ENCODE peak calls at places on chromosomes 11 and 22, in ten cellular contexts. Y is keratinocyte; T is CD4-positive, CD25-positive, alpha-beta regulatory T cell; I is HuH-7.5; A is caudate nucleus; N is H4; B is activated CD4-positive, CD25-positive, alpha-beta regulatory T cell; R is IMR-90; E is stimulated activated CD4-positive, alpha-beta T cell treated with anti-CD3 and anti-CD28 coated beads, Interleukin-2, amount 100 ng/mL, for 24 hours; O is endothelial cell. L is an unnamed sample.

GRCh38 chr11:3916962-3917361 is 61.5 kb downstream of the STIM1 start:
- DNase-seq in Y (peak; percentile 66), T (no peak), I (no peak), A (no peak), N (no peak), B (no peak), R (no peak), E (peak; percentile 24), O (no peak), L (no peak)

GRCh38 chr11:64186205-64187165 is 514 bp downstream of the STIP1 start:
- DNase-seq in Y (no peak), T (no peak), I (no peak), A (no peak), N (no peak), B (no peak), R (peak; percentile 2), E (peak; percentile 41), O (no peak), L (no peak)

GRCh38 chr11:44172966-44173365 is 77.5 kb downstream of the EXT2 start:
- DNase-seq in Y (no peak), T (no peak), I (no peak), A (no peak), N (no peak), B (no peak), R (no peak), E (no peak), O (no peak), L (no peak)

GRCh38 chr22:21587803-21588611 is 20.5 kb downstream of the UBE2L3 start:
- DNase-seq in Y (no peak), T (no peak), I (no peak), A (no peak), N (no peak), B (no peak), R (peak; percentile 67), E (peak; percentile 56), O (no peak), L (peak; percentile 34)

GRCh38 chr22:27754247-27754887 is 47.2 kb downstream of the MN1 start:
- DNase-seq in Y (peak; percentile 69), T (no peak), I (no peak), A (no peak), N (no peak), B (no peak), R (no peak), E (no peak), O (no peak), L (no peak)

GRCh38 chr11:4611986-4612385 is 4.0 kb upstream of the TRIM68 start:
- DNase-seq in Y (no peak), T (no peak), I (no peak), A (no peak), N (no peak), B (no peak), R (no peak), E (no peak), O (no peak), L (no peak)

GRCh38 chr11:2940166-2940929 is 11.1 kb upstream of the PHLDA2 start:
- DNase-seq in Y (no peak), T (no peak), I (no peak), A (no peak), N (peak; percentile 91), B (no peak), R (no peak), E (peak; percentile 47), O (no peak), L (peak; percentile 28)

GRCh38 chr11:133825666-133826065 is 19.6 kb downstream of the SPATA19 start:
- DNase-seq in Y (no peak), T (no peak), I (no peak), A (no peak), N (no peak), B (no peak), R (no peak), E (no peak), O (no peak), L (no peak)

L was measured in fibroblast of pulmonary artery.